ENCODE peak calls at places on chromosomes 2 and 18, in seven cellular contexts. S is T-cell; R is A549; Z is GM12891; C is neural progenitor cell; D is Jurkat, Clone E6-1; I is nucleus accumbens. U is an unnamed sample.

GRCh38 chr18:6106116-6106645 is 210.9 kb upstream of the TMEM200C start:
- DNase-seq in I (no peak), C (no peak), D (no peak), Z (no peak), R (no peak), S (no peak), U (no peak)

GRCh38 chr18:9249254-9249653 is 85.3 kb upstream of the TWSG1 start:
- DNase-seq in S (no peak), I (no peak), R (no peak), C (no peak), Z (no peak), D (no peak), U (no peak)

GRCh38 chr18:47931707-47932103 is 1.2 kb upstream of the SMAD2 start:
- DNase-seq in S (peak), Z (no peak), C (peak), D (peak), I (no peak), R (peak), U (peak)

GRCh38 chr2:238663586-238663985 is 184.3 kb upstream of the TWIST2 start:
- DNase-seq in Z (no peak), S (no peak), C (no peak), R (no peak), D (no peak), I (no peak), U (no peak)

GRCh38 chr2:144650886-144651285 is 131.0 kb upstream of the ZEB2 start:
- DNase-seq in D (no peak), Z (no peak), R (no peak), I (no peak), S (no peak), C (peak), U (no peak)

GRCh38 chr2:108907822-108908716 is 81.0 kb downstream of the EDAR start:
- DNase-seq in R (no peak), D (no peak), C (no peak), S (no peak), I (no peak), Z (no peak), U (no peak)

GRCh38 chr18:64713284-64713683 is 564.4 kb upstream of the LINC00305 start:
- DNase-seq in R (no peak), S (no peak), D (no peak), I (no peak), C (no peak), Z (no peak), U (no peak)

GRCh38 chr2:127712999-127713398 is 11.7 kb downstream of the SFT2D3 start:
- DNase-seq in S (no peak), C (no peak), Z (no peak), R (no peak), D (no peak), I (no peak), U (no peak)

GRCh38 chr2:180359522-180360282 is 352.6 kb upstream of the CWC22 start:
- DNase-seq in D (peak), Z (no peak), C (no peak), R (no peak), S (peak), I (no peak), U (peak)

GRCh38 chr2:3184167-3184566 is 193.5 kb downstream of the EIPR1 start:
- DNase-seq in S (no peak), I (no peak), C (no peak), Z (no peak), D (no peak), R (no peak), U (no peak)

GRCh38 chr2:138016703-138017102 is 52.4 kb downstream of the HNMT start:
- DNase-seq in I (no peak), C (no peak), D (no peak), R (no peak), Z (no peak), S (no peak), U (no peak)

GRCh38 chr2:182496596-182496995 is 69.8 kb upstream of the PDE1A start:
- DNase-seq in S (no peak), I (no peak), C (no peak), R (no peak), D (no peak), Z (no peak), U (no peak)